ENCODE peak calls at places on chromosomes 11 and 22, in nine cellular contexts. Y, C, I, P, Z, G, V, U and F are unnamed samples.

GRCh38 chr11:89293966-89294679 is 116.4 kb downstream of the TYR start:
- DNase-seq in Y (peak), C (peak), I (peak), P (no peak), Z (peak), G (peak), V (peak), U (no peak), F (no peak)

GRCh38 chr11:116791002-116791812 is 472 bp downstream of the APOA5 start:
- DNase-seq in Y (peak), C (peak), I (peak), P (peak), Z (peak), G (peak), V (peak), U (peak), F (no peak)

GRCh38 chr22:45645526-45646414 is 25.9 kb upstream of the ATXN10 start:
- DNase-seq in Y (peak), C (peak), I (peak), P (peak), Z (peak), G (peak), V (peak), U (peak), F (peak)

GRCh38 chr11:133149698-133150097 is 382.6 kb downstream of the OPCML start:
- DNase-seq in Y (no peak), C (no peak), I (no peak), P (no peak), Z (no peak), G (no peak), V (no peak), U (no peak), F (no peak)

GRCh38 chr11:24234822-24235508 is 261.9 kb upstream of the LUZP2 start:
- DNase-seq in Y (no peak), C (peak), I (peak), P (peak), Z (peak), G (peak), V (peak), U (peak), F (peak)

GRCh38 chr11:124518900-124519541 is 24.4 kb downstream of the OR8B12 start:
- DNase-seq in Y (no peak), C (peak), I (no peak), P (no peak), Z (no peak), G (no peak), V (peak), U (no peak), F (no peak)

GRCh38 chr11:78832226-78832947 is 257.7 kb upstream of the NARS2 start:
- DNase-seq in Y (no peak), C (peak), I (no peak), P (no peak), Z (no peak), G (no peak), V (no peak), U (no peak), F (no peak)

GRCh38 chr22:48637231-48637630 is 1190.4 kb downstream of the BRD1 start:
- DNase-seq in Y (no peak), C (no peak), I (no peak), P (no peak), Z (no peak), G (no peak), V (no peak), U (no peak), F (no peak)

GRCh38 chr11:90310210-90310609 is 87.4 kb upstream of the CHORDC1 start:
- DNase-seq in Y (no peak), C (no peak), I (no peak), P (no peak), Z (no peak), G (no peak), V (no peak), U (no peak), F (no peak)

GRCh38 chr11:110948112-110948511 is 235.9 kb upstream of the ARHGAP20 start:
- DNase-seq in Y (no peak), C (peak), I (no peak), P (no peak), Z (peak), G (peak), V (no peak), U (no peak), F (no peak)

GRCh38 chr11:129281471-129282268 is 89.5 kb upstream of the ARHGAP32 start:
- DNase-seq in Y (no peak), C (no peak), I (no peak), P (no peak), Z (no peak), G (no peak), V (no peak), U (no peak), F (no peak)

GRCh38 chr22:33986167-33986771 is 66.0 kb upstream of the LARGE1 start:
- DNase-seq in Y (no peak), C (no peak), I (no peak), P (no peak), Z (no peak), G (no peak), V (no peak), U (no peak), F (no peak)

GRCh38 chr22:22733881-22734373 is 89.5 kb downstream of the GGTLC2 start:
- DNase-seq in Y (no peak), C (no peak), I (no peak), P (no peak), Z (no peak), G (no peak), V (no peak), U (no peak), F (no peak)

GRCh38 chr22:35037089-35037488 is 28.9 kb upstream of the ISX start:
- DNase-seq in Y (peak), C (no peak), I (no peak), P (no peak), Z (no peak), G (no peak), V (no peak), U (no peak), F (no peak)

GRCh38 chr11:126361400-126361799 is 5.9 kb downstream of the ST3GAL4 start:
- DNase-seq in Y (no peak), C (no peak), I (no peak), P (no peak), Z (no peak), G (no peak), V (no peak), U (no peak), F (no peak)
- H3K4me3 ChIP-seq in Y (no peak), C (no peak), I (no peak), P (no peak), Z (no peak), G (no peak), V (no peak), U (no peak), F (no peak)

GRCh38 chr11:88103337-88104206 is 71.7 kb downstream of the RAB38 start:
- DNase-seq in Y (peak), C (peak), I (peak), P (peak), Z (peak), G (peak), V (peak), U (peak), F (peak)
- TF ChIP-seq CTCF in Y (peak), C (peak), I (peak), P (peak), Z (peak), G (peak), V (peak), U (peak), F (peak)

GRCh38 chr11:8082391-8083087 is 1.5 kb downstream of the TUB start:
- DNase-seq in Y (peak), C (no peak), I (no peak), P (no peak), Z (no peak), G (peak), V (no peak), U (no peak), F (no peak)
- H3K4me3 ChIP-seq in Y (peak), C (no peak), I (no peak), P (no peak), Z (no peak), G (peak), V (no peak), U (no peak), F (peak)

DNA sequence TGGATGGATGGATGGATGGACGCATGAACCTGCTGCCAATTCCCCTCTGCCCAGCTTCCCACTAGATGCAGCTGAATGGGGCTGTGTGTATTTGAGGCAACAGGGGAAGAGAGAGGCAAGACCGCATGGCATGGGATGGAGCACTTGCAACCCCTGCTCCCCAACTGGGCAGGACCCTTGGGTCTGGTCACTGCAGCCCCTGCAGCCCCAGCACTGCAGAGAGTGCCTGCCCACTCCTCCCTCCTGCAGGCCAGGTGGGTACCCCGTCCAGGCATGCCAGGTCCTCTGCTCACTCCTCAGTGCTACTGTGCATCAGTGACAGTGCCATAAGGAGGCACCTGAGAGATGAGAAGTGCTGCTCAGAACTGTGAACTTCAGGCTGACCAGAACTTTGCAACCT is 40.3 kb downstream of the OSBPL5 start:
- DNase-seq in Y (no peak), C (no peak), I (peak), P (no peak), Z (no peak), G (no peak), V (no peak), U (no peak), F (no peak)
- TF ChIP-seq CTCF in Y (no peak), C (no peak), I (no peak), P (no peak), Z (peak), G (no peak), V (no peak), U (no peak), F (no peak)

GRCh38 chr11:83975984-83976383 is 689.8 kb upstream of the CCDC90B start:
- DNase-seq in Y (no peak), C (no peak), I (no peak), P (no peak), Z (no peak), G (no peak), V (no peak), U (no peak), F (no peak)
- H3K4me3 ChIP-seq in Y (no peak), C (no peak), I (no peak), P (no peak), Z (no peak), G (no peak), V (no peak), U (no peak), F (no peak)